ENCODE peak calls at places on chromosomes 12 and 14, in ten cellular contexts. E is fibroblast of lung, A is ovary, J is GM03348, Q is right atrium auricular region, X is transverse colon, U is putamen, L is left ventricle myocardium superior, I is LoVo, V is heart right ventricle. H is an unnamed sample.

GRCh38 chr14:51650721-51651387 is 856 bp upstream of the FRMD6 start:
- DNase-seq in E (no peak), A (peak), J (no peak), Q (no peak), X (peak), U (peak), L (peak), I (no peak), V (peak), H (no peak)

GRCh38 chr14:79378020-79378419 is 833.3 kb downstream of the DIO2 start:
- DNase-seq in E (no peak), A (no peak), J (no peak), Q (no peak), X (no peak), U (no peak), L (no peak), I (no peak), V (no peak), H (no peak)

GRCh38 chr14:101134851-101135486 is 231.4 kb upstream of the RTL1 start:
- DNase-seq in E (no peak), A (no peak), J (no peak), Q (no peak), X (no peak), U (no peak), L (no peak), I (no peak), V (no peak), H (no peak)

GRCh38 chr12:56332512-56333196 is 1.1 kb downstream of the PAN2 start:
- DNase-seq in E (no peak), A (no peak), J (no peak), Q (no peak), X (no peak), U (no peak), L (no peak), I (no peak), V (no peak), H (no peak)

GRCh38 chr12:116937640-116938039 is 26.9 kb downstream of the FBXW8 start:
- DNase-seq in E (no peak), A (no peak), J (no peak), Q (no peak), X (no peak), U (no peak), L (no peak), I (no peak), V (no peak), H (no peak)

GRCh38 chr12:57765003-57765697 is 1.7 kb downstream of the CYP27B1 start:
- DNase-seq in E (no peak), A (no peak), J (peak), Q (no peak), X (peak), U (no peak), L (peak), I (no peak), V (peak), H (peak)

GRCh38 chr14:77657244-77657643 is 40.8 kb upstream of the SPTLC2 start:
- DNase-seq in E (no peak), A (no peak), J (no peak), Q (no peak), X (no peak), U (no peak), L (no peak), I (no peak), V (no peak), H (no peak)

GRCh38 chr12:132547207-132547740 is 57.3 kb downstream of the FBRSL1 start:
- DNase-seq in E (no peak), A (no peak), J (no peak), Q (no peak), X (no peak), U (no peak), L (no peak), I (no peak), V (no peak), H (no peak)

GRCh38 chr12:31471061-31471460 is 119.9 kb downstream of the DENND5B start:
- DNase-seq in E (no peak), A (no peak), J (no peak), Q (no peak), X (no peak), U (no peak), L (no peak), I (peak), V (no peak), H (no peak)

GRCh38 chr12:91191516-91192111 is 9.0 kb upstream of the DCN start:
- DNase-seq in E (no peak), A (no peak), J (no peak), Q (no peak), X (no peak), U (no peak), L (no peak), I (no peak), V (no peak), H (no peak)

GRCh38 chr12:91155990-91156389 is 26.6 kb downstream of the DCN start:
- DNase-seq in E (no peak), A (no peak), J (no peak), Q (no peak), X (no peak), U (no peak), L (no peak), I (no peak), V (no peak), H (no peak)

GRCh38 chr12:25319233-25319984 is 68.7 kb upstream of the KRAS start:
- DNase-seq in E (no peak), A (no peak), J (no peak), Q (no peak), X (no peak), U (no peak), L (no peak), I (no peak), V (no peak), H (no peak)

GRCh38 chr12:106736051-106736957 is 38.2 kb upstream of the RIC8B start:
- DNase-seq in E (no peak), A (no peak), J (no peak), Q (no peak), X (no peak), U (no peak), L (no peak), I (no peak), V (no peak), H (no peak)

GRCh38 chr12:1836854-1837411 is 16.6 kb downstream of the LRTM2 start:
- DNase-seq in E (no peak), A (no peak), J (no peak), Q (no peak), X (no peak), U (peak), L (no peak), I (no peak), V (no peak), H (no peak)

GRCh38 chr14:96167224-96168148 is 37.2 kb upstream of the BDKRB2 start:
- DNase-seq in E (peak), A (no peak), J (peak), Q (peak), X (peak), U (no peak), L (no peak), I (peak), V (no peak), H (peak)

GRCh38 chr14:89041245-89041585 is 216.8 kb downstream of the TTC8 start:
- DNase-seq in E (no peak), A (no peak), J (no peak), Q (no peak), X (peak), U (no peak), L (no peak), I (peak), V (peak), H (no peak)

GRCh38 chr12:95582230-95583058 is 31.2 kb upstream of the USP44 start:
- DNase-seq in E (peak), A (no peak), J (peak), Q (no peak), X (no peak), U (peak), L (no peak), I (peak), V (no peak), H (peak)

GRCh38 chr12:85951823-85952222 is 77.7 kb downstream of the NTS start:
- DNase-seq in E (peak), A (no peak), J (no peak), Q (no peak), X (no peak), U (no peak), L (no peak), I (peak), V (no peak), H (no peak)

GRCh38 chr12:23238957-23239356 is 614.0 kb downstream of the ETNK1 start:
- DNase-seq in E (no peak), A (no peak), J (no peak), Q (no peak), X (no peak), U (no peak), L (no peak), I (no peak), V (no peak), H (no peak)

GRCh38 chr14:71486274-71486673 is 446.0 kb upstream of the RGS6 start:
- DNase-seq in E (no peak), A (no peak), J (no peak), Q (no peak), X (no peak), U (no peak), L (no peak), I (no peak), V (no peak), H (no peak)

GRCh38 chr12:46965137-46965536 is 114.3 kb upstream of the PCED1B start:
- DNase-seq in E (no peak), A (no peak), J (no peak), Q (no peak), X (no peak), U (no peak), L (no peak), I (no peak), V (no peak), H (no peak)

GRCh38 chr12:117152793-117153775 is 37.2 kb downstream of the FBXO21 start:
- DNase-seq in E (no peak), A (no peak), J (no peak), Q (no peak), X (no peak), U (no peak), L (no peak), I (no peak), V (peak), H (no peak)

GRCh38 chr14:38481939-38482678 is 226.2 kb upstream of the CLEC14A start:
- DNase-seq in E (peak), A (no peak), J (peak), Q (no peak), X (no peak), U (no peak), L (no peak), I (no peak), V (no peak), H (peak)

GRCh38 chr14:92613008-92613658 is 99.6 kb downstream of the RIN3 start:
- DNase-seq in E (no peak), A (no peak), J (peak), Q (no peak), X (peak), U (no peak), L (peak), I (peak), V (peak), H (peak)

GRCh38 chr12:16949351-16949750 is 343.4 kb upstream of the LMO3 start:
- DNase-seq in E (no peak), A (no peak), J (no peak), Q (no peak), X (no peak), U (no peak), L (no peak), I (no peak), V (no peak), H (no peak)

GRCh38 chr12:47754126-47754525 is 4.6 kb downstream of the RAPGEF3 start:
- DNase-seq in E (no peak), A (no peak), J (no peak), Q (no peak), X (no peak), U (no peak), L (no peak), I (no peak), V (no peak), H (no peak)

GRCh38 chr14:91328313-91329050 is 84.0 kb upstream of the GPR68 start:
- DNase-seq in E (no peak), A (no peak), J (no peak), Q (no peak), X (no peak), U (no peak), L (no peak), I (no peak), V (no peak), H (no peak)

GRCh38 chr14:105074601-105075053 is 9.4 kb upstream of the GPR132 start:
- DNase-seq in E (no peak), A (no peak), J (no peak), Q (no peak), X (no peak), U (no peak), L (peak), I (no peak), V (no peak), H (no peak)

GRCh38 chr14:65255583-65256443 is 153.5 kb upstream of the MAX start:
- DNase-seq in E (no peak), A (no peak), J (no peak), Q (no peak), X (peak), U (no peak), L (no peak), I (peak), V (no peak), H (no peak)

H was measured in AG20443.